ENCODE peak calls at places on chromosomes 1 and 21, in four cellular contexts. I is Peyer's patch, N is fibroblast of pulmonary artery, L is small intestine. O is an unnamed sample.

GRCh38 chr1:215911406-215911968 is 344.4 kb downstream of the KCTD3 start:
- DNase-seq in I (no peak), N (peak), L (no peak), O (peak)

GRCh38 chr1:196466656-196467055 is 141.6 kb downstream of the KCNT2 start:
- DNase-seq in I (no peak), N (peak), L (no peak), O (peak)

GRCh38 chr21:38295997-38296764 is 39.4 kb downstream of the KCNJ15 start:
- DNase-seq in I (no peak), N (peak), L (peak), O (no peak)

GRCh38 chr1:224223819-224224714 is 41.0 kb downstream of the DEGS1 start:
- DNase-seq in I (no peak), N (peak), L (no peak), O (peak)

GRCh38 chr1:109389638-109390341 is 7.9 kb downstream of the SORT1 start:
- DNase-seq in I (no peak), N (no peak), L (no peak), O (no peak)

GRCh38 chr1:245154429-245155185 is at the start of gene KIF26B:
- DNase-seq in I (peak), N (peak), L (peak), O (no peak)

GRCh38 chr1:72724951-72725863 is 442.9 kb upstream of the NEGR1 start:
- DNase-seq in I (no peak), N (no peak), L (no peak), O (no peak)

GRCh38 chr21:33380483-33380998 is 22.7 kb upstream of the IFNGR2 start:
- DNase-seq in I (peak), N (peak), L (peak), O (peak)

GRCh38 chr1:171062902-171063301 is 27.8 kb upstream of the FMO3 start:
- DNase-seq in I (no peak), N (no peak), L (no peak), O (no peak)

GRCh38 chr1:209688746-209689234 is 13.6 kb downstream of the G0S2 start:
- DNase-seq in I (no peak), N (peak), L (no peak), O (no peak)

GRCh38 chr21:28627261-28627660 is 365.4 kb downstream of the LTN1 start:
- DNase-seq in I (no peak), N (no peak), L (no peak), O (no peak)

GRCh38 chr1:15345711-15346355 is 63.9 kb upstream of the EFHD2 start:
- DNase-seq in I (peak), N (no peak), L (peak), O (no peak)

GRCh38 chr1:38025233-38025632 is 12.7 kb downstream of the UTP11 start:
- DNase-seq in I (no peak), N (no peak), L (no peak), O (no peak)

GRCh38 chr1:24097663-24098062 is 14.3 kb downstream of the MYOM3 start:
- DNase-seq in I (no peak), N (no peak), L (no peak), O (no peak)

GRCh38 chr1:51564124-51564523 is 45.1 kb upstream of the EPS15 start:
- DNase-seq in I (no peak), N (peak), L (peak), O (peak)

GRCh38 chr1:23958810-23959460 is 693 bp upstream of the PNRC2 start:
- DNase-seq in I (peak), N (peak), L (peak), O (peak)

GRCh38 chr1:176778056-176778455 is 315.1 kb downstream of the PAPPA2 start:
- DNase-seq in I (no peak), N (no peak), L (no peak), O (no peak)

GRCh38 chr1:1069061-1069710 is 4.9 kb downstream of the RNF223 start:
- DNase-seq in I (peak), N (peak), L (peak), O (no peak)

GRCh38 chr1:16209132-16209846 is 3.2 kb downstream of the ARHGEF19 start:
- DNase-seq in I (no peak), N (no peak), L (no peak), O (no peak)

GRCh38 chr1:193115629-193116227 is 6.1 kb upstream of the CDC73 start:
- DNase-seq in I (no peak), N (peak), L (peak), O (peak)
- H3K4me3 ChIP-seq in I (no peak), N (no peak), L (no peak), O (no peak)

DNA sequence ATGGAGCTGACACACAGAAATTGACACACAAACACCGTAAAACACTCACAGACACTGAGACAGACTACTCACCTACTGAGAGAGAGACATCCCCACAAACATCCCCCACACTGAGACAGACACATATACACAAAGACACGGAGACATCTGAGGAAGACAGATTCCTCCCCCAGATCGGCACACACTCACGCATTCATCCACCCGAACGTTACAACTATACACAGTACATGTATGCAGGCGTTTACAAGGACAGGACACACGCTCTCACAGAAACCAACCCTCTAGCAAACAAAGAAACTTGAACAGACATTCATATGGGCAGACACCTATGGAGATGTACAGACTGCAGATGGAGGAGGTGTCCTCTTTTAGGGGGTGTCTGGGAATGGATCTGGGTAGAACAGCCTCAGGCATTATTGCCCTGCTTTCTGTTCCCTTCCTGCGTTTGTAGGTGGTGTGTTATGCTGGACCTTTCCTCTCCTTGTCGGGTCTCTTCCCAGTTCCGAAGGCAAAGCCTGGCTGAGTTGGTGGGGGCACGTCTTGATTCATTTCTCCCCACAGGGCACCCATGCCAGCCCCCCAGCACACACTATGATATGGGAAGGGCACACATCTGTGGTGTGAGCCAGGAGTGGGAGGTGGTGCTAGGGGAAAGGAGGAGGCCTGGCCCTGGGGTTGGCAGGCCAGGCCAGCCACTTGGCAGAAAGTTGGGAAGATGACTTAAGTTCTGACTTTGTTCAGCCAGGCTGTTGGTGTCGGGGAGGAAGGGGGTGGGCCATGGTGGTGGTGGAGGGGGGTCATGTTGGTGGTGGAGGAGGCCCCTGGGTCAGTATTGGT is 1.5 kb downstream of the KIRREL1 start:
- DNase-seq in I (no peak), N (peak), L (no peak), O (no peak)
- H3K4me3 ChIP-seq in I (peak), N (peak), L (no peak), O (peak)

GRCh38 chr1:26408604-26409003 is 2.0 kb upstream of the LIN28A start:
- DNase-seq in I (peak), N (peak), L (peak), O (no peak)
- H3K4me3 ChIP-seq in I (no peak), N (no peak), L (no peak), O (no peak)

GRCh38 chr1:94033849-94034248 is 87.1 kb downstream of the ABCA4 start:
- DNase-seq in I (no peak), N (no peak), L (no peak), O (no peak)
- H3K4me3 ChIP-seq in I (no peak), N (no peak), L (no peak), O (no peak)

DNA sequence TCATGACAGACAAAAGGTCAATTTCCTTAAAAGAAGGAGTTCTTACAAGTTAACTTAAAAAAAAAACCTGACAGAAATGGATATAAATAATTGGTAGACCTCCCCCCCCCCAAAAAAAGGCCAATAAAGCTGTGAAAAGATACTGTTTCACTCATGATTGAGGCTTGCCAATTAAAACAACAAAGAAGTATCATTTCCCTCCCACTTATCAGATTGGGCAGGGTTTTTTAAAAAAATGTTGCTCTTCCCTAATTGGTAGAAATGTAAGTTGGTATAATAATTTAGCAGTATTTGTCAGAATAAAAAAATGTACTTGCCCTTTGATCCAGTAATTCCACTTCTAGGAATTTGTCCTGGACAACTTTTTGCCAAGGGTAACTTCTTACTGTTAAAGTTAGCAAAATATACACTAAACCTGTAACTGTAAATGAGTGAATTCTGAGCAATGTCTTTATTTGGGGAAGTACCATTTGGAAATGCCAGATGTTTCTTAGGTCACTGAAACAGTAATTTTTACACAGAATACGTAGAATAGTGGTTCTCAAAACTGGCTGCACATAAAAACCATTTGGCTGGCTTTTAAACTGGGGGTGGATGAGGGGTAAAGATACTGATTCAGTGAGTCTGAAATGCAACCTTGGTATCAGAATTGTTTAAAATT is 17.5 kb downstream of the RNF2 start:
- DNase-seq in I (no peak), N (no peak), L (no peak), O (no peak)
- H3K4me3 ChIP-seq in I (no peak), N (no peak), L (no peak), O (no peak)

GRCh38 chr1:8874230-8875201 is 4.0 kb downstream of the ENO1 start:
- DNase-seq in I (no peak), N (peak), L (no peak), O (no peak)

GRCh38 chr1:8875216-8875861 is 3.1 kb downstream of the ENO1 start:
- DNase-seq in I (no peak), N (no peak), L (no peak), O (no peak)

GRCh38 chr1:8878448-8879347 is at the start of gene ENO1:
- DNase-seq in I (peak), N (peak), L (peak), O (peak)

GRCh38 chr1:8873506-8874229 is 4.8 kb downstream of the ENO1 start:
- DNase-seq in I (peak), N (peak), L (peak), O (peak)

GRCh38 chr1:8876099-8876496 is 2.4 kb downstream of the ENO1 start:
- DNase-seq in I (no peak), N (no peak), L (no peak), O (no peak)
- H3K4me3 ChIP-seq in I (peak), N (peak), L (no peak), O (peak)

GRCh38 chr1:240128361-240128760 is 36.7 kb downstream of the FMN2 start:
- DNase-seq in I (no peak), N (no peak), L (no peak), O (no peak)
- H3K4me3 ChIP-seq in I (no peak), N (no peak), L (no peak), O (no peak)